ENCODE peak calls at places on chromosomes 13 and 19, in five cellular contexts. W is H1, Z is neuronal stem cell, I is trophoblast cell, V is mesenchymal stem cell. B is an unnamed sample. For H3K4me1, the result is how much of the 10 kb centered on the place peaks cover.

GRCh38 chr19:8323781-8324185 is 2.5 kb downstream of the RPS28 start:
- DNase-seq in I (no peak), W (no peak), V (no peak), Z (no peak), B (no peak)

GRCh38 chr13:105341256-105341655 is 1194.2 kb downstream of the EFNB2 start:
- DNase-seq in Z (no peak), I (no peak), W (no peak), V (no peak), B (no peak)

GRCh38 chr13:90686438-90686837 is 661.0 kb upstream of the MIR17HG start:
- DNase-seq in I (peak), V (peak), W (no peak), Z (no peak), B (no peak)

GRCh38 chr19:7598180-7598579 is 2.5 kb downstream of the CAMSAP3 start:
- DNase-seq in V (no peak), Z (no peak), W (no peak), I (no peak), B (no peak)

GRCh38 chr19:17679526-17680234 is 8.5 kb downstream of the UNC13A start:
- DNase-seq in Z (no peak), I (no peak), V (peak), W (peak), B (no peak)

GRCh38 chr13:59834801-59835200 is 328.9 kb downstream of the DIAPH3 start:
- DNase-seq in V (peak), Z (no peak), W (no peak), I (no peak), B (no peak)

GRCh38 chr13:23870356-23871146 is 18.6 kb downstream of the MIPEP start:
- DNase-seq in W (no peak), Z (no peak), I (no peak), V (no peak), B (no peak)

GRCh38 chr13:55497486-55497885 is 1643.2 kb upstream of the PRR20A start:
- DNase-seq in I (no peak), Z (no peak), V (no peak), W (no peak), B (no peak)

GRCh38 chr13:81990652-81991051 is 1649.7 kb upstream of the SPRY2 start:
- DNase-seq in Z (no peak), V (no peak), I (no peak), W (no peak), B (peak)

GRCh38 chr13:28753208-28753892 is 34.6 kb upstream of the SLC46A3 start:
- DNase-seq in W (peak), V (peak), I (peak), Z (no peak), B (peak)

GRCh38 chr19:51687791-51688664 is 5.1 kb upstream of the SPACA6 start:
- DNase-seq in I (peak), V (peak), W (peak), Z (no peak), B (peak)

GRCh38 chr19:8988204-8988603 is 22.0 kb downstream of the MUC16 start:
- DNase-seq in Z (no peak), V (no peak), W (peak), I (peak), B (peak)

GRCh38 chr19:41746593-41747227 is 8.6 kb upstream of the CEACAM6 start:
- DNase-seq in V (no peak), I (peak), Z (peak), W (peak), B (peak)

GRCh38 chr13:80251403-80251802 is 89.5 kb downstream of the SPRY2 start:
- DNase-seq in V (peak), Z (no peak), W (no peak), I (no peak), B (no peak)

GRCh38 chr19:663682-664117 is 686 bp upstream of the RNF126 start:
- DNase-seq in W (no peak), Z (no peak), V (no peak), I (peak), B (no peak)

GRCh38 chr13:89571676-89572075 is 1775.8 kb upstream of the MIR17HG start:
- DNase-seq in W (no peak), Z (no peak), V (no peak), I (no peak), B (no peak)

GRCh38 chr19:7415163-7415856 is 66.6 kb downstream of the ARHGEF18 start:
- DNase-seq in I (no peak), W (no peak), Z (no peak), V (peak), B (no peak)

GRCh38 chr13:77857810-77858209 is 60.8 kb downstream of the EDNRB start:
- DNase-seq in V (peak), Z (no peak), W (no peak), I (no peak), B (no peak)

GRCh38 chr13:27449081-27449603 is 1.2 kb downstream of the MTIF3 start:
- DNase-seq in Z (no peak), V (no peak), I (no peak), W (no peak), B (no peak)

GRCh38 chr13:99416411-99417121 is 84.7 kb upstream of the TM9SF2 start:
- DNase-seq in W (no peak), Z (no peak), I (no peak), V (no peak), B (no peak)

GRCh38 chr13:26679411-26679810 is 81.2 kb downstream of the GPR12 start:
- DNase-seq in Z (no peak), V (peak), I (no peak), W (no peak), B (no peak)

GRCh38 chr19:3509566-3509989 is 3.5 kb downstream of the FZR1 start:
- DNase-seq in W (no peak), Z (no peak), I (peak), V (peak), B (no peak)

GRCh38 chr19:52603558-52604207 is 33.6 kb downstream of the ZNF701 start:
- DNase-seq in V (no peak), W (no peak), I (peak), Z (no peak), B (no peak)

GRCh38 chr13:73056054-73056962 is 2.5 kb upstream of the KLF5 start:
- DNase-seq in I (peak), V (peak), W (no peak), Z (no peak), B (no peak)

GRCh38 chr13:101291647-101292515 is 124.4 kb downstream of the NALCN start:
- DNase-seq in W (no peak), Z (no peak), V (no peak), I (peak), B (no peak)

GRCh38 chr13:50549221-50549942 is 294.1 kb downstream of the DLEU7 start:
- DNase-seq in I (no peak), Z (no peak), V (no peak), W (no peak), B (no peak)

DNA sequence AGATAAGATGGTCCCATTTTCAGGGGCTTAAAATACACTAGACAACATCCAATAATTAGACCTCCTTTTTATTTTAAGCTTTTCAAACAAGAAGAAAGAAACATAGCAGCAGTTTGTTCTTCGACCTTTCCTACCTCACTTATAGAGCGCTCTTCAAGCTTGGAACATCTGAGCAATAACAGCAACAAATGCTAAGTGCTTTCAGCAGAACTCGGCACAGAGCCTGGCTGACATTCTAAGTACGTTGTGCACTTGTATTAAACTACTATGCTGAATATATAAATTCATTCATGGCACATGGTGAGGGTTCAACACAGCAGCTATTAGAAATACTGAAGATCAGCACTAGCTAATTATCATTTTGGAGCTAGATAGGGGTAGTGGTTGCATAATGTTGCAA is 256.1 kb upstream of the MAB21L1 start:
- DNase-seq in Z (no peak), I (peak), V (no peak), W (no peak), B (no peak)
- H2BK12ac ChIP-seq in Z (no peak), I (no peak), V (no peak), W (no peak), B (no peak)

DNA sequence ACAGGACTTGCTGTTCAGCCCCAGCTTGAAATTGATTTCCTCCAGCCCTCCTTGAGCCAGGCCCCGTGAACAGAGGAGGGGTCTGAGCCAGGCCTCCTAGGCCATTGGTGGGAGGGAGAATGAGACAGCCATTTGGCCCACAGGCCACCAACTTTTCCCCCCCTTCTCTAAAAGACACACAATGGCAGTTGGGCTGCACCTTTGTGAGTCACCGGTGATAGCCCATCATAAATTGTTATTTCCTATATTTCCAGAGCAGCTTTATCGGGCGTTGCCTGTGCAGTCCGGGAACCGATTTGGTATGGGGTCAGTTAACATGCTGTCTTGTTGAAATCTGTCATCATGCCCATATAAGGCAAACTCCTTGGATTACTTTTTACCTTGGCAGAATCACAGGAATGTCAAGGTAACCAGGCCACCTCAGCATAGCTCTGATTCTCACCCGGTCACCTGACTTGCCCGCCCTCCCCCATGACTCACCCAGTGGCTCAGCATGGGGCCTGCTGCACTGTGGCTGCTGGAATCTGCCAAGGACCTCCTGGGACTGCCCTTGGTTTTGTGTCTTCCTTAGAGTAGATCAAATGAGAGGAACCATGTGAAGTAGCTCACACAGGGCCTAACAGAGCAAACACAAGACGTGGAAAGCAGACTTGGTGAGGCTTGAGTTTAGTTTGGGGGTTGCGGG is 36.1 kb downstream of the ACTN4 start:
- DNase-seq in Z (no peak), W (peak), I (peak), V (peak), B (peak)
- H3K4me1 ChIP-seq in Z (under half), W (under half), I (half or more), V (half or more), B (under half)

GRCh38 chr13:74273591-74273990 is 139.4 kb upstream of the KLF12 start:
- DNase-seq in V (no peak), W (no peak), Z (no peak), I (no peak), B (no peak)
- H2BK12ac ChIP-seq in V (no peak), W (no peak), Z (no peak), I (no peak), B (no peak)

GRCh38 chr19:10406191-10406590 is 2.8 kb upstream of the CDC37 start:
- DNase-seq in W (no peak), I (no peak), V (no peak), Z (no peak), B (no peak)

GRCh38 chr19:10407102-10407501 is 3.8 kb upstream of the CDC37 start:
- DNase-seq in Z (no peak), I (no peak), W (no peak), V (no peak), B (no peak)

GRCh38 chr19:10404888-10405808 is 1.8 kb upstream of the CDC37 start:
- DNase-seq in I (no peak), W (no peak), V (no peak), Z (no peak), B (no peak)

GRCh38 chr19:10412257-10412977 is 7.9 kb upstream of the PDE4A start:
- DNase-seq in W (no peak), Z (no peak), V (peak), I (no peak), B (no peak)

DNA sequence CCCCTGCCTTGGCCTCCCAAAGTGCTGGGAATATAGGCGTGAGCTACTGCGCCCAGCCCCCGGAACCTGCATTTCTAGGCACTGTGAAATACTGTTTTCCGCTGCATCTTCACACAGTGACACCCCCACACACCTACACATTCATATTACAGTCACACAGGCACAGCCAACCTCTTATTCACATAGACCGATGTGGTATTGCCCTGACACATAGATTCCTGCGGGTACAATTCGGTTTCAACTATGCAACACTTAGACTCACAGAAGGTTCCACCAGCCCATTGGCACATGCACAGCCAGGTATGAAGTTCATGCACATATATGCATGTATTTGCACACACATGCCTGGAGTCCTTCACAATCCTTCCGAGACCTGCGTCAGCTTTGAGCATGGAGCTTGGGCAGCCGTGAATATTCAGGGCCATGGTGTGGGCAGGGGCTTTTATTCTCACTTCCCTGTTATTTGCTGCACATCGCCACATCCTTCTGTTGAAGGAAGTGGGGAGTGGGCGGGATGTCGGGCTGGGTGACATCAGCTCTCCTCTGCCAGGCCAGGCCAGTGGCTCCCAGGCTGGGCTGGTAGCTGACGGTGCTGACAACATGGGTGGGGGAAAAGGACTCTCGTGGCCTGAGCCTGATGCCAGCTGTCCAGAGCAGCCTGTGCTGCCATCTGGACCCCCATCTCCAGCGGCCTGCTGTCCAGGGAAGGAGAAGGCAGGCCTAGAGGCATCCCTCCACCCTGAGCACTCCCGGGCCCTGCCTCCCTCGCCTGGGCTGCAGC is 5.4 kb upstream of the CDC37 start:
- DNase-seq in V (no peak), I (no peak), W (no peak), Z (no peak), B (no peak)
- H3K4me1 ChIP-seq in V (under half), I (under half), W (under half), Z (under half), B (under half)

GRCh38 chr13:40583738-40584137 is 82.7 kb downstream of the FOXO1 start:
- DNase-seq in W (no peak), Z (no peak), I (no peak), V (no peak), B (no peak)

GRCh38 chr13:40588101-40588500 is 78.3 kb downstream of the FOXO1 start:
- DNase-seq in V (no peak), Z (no peak), W (no peak), I (peak), B (no peak)

GRCh38 chr13:40586886-40587285 is 79.6 kb downstream of the FOXO1 start:
- DNase-seq in I (peak), Z (no peak), W (no peak), V (no peak), B (no peak)

GRCh38 chr13:40582531-40582930 is 83.9 kb downstream of the FOXO1 start:
- DNase-seq in Z (no peak), I (no peak), W (no peak), V (no peak), B (no peak)

GRCh38 chr13:40585911-40586471 is 80.5 kb downstream of the FOXO1 start:
- DNase-seq in Z (no peak), W (no peak), V (no peak), I (peak), B (no peak)
- H2BK12ac ChIP-seq in Z (no peak), W (no peak), V (no peak), I (peak), B (no peak)

DNA sequence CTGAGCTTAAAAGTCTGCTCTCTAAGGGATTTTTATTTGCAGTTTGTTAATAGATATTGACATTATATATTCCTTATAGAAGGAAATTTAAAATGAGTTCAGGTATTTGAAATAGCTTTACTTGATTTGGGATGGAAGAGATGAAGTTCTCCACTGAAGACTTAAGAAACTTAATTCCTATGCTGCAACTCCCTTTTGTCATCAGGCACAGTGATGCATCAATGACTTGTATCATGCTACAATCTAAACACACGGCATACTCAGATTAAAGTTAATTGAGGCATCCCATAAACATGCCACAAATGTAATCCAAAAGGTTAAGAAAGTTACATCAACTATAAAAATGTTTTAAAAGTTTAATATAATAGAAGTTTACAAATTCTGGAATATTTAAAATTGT is 109.0 kb downstream of the STARD13 start:
- DNase-seq in I (no peak), W (no peak), Z (no peak), V (no peak), B (no peak)
- H3K4me1 ChIP-seq in I (under half), W (under half), Z (under half), V (under half), B (under half)

B was measured in H9.